ENCODE peak calls at places on chromosomes 13 and 19, in six cellular contexts. A is activated naive CD4-positive, alpha-beta T cell; Y is esophagus squamous epithelium; N is glutamatergic neuron; I is spleen; D is NCI-H187 treated with DMSO at 0.1 percent for 48 hours. C is an unnamed sample.

GRCh38 chr19:20969498-20969897 is 46.4 kb downstream of the ZNF85 start:
- DNase-seq in A (no peak), Y (no peak), N (no peak), I (no peak), D (no peak), C (no peak)

GRCh38 chr13:75790198-75790970 is 154.3 kb downstream of the LMO7 start:
- DNase-seq in A (no peak), Y (no peak), N (no peak), I (no peak), D (no peak), C (no peak)

GRCh38 chr19:4578552-4579248 is 19.2 kb upstream of the SEMA6B start:
- DNase-seq in A (no peak), Y (no peak), N (no peak), I (no peak), D (no peak), C (no peak)

GRCh38 chr13:110799246-110800236 is 86.0 kb downstream of the ING1 start:
- DNase-seq in A (no peak), Y (no peak), N (no peak), I (peak), D (no peak), C (no peak)

GRCh38 chr13:98937911-98938381 is 39.9 kb downstream of the DOCK9 start:
- DNase-seq in A (no peak), Y (no peak), N (no peak), I (peak), D (no peak), C (peak)

GRCh38 chr13:97460004-97460756 is 26.2 kb downstream of the RAP2A start:
- DNase-seq in A (no peak), Y (no peak), N (no peak), I (no peak), D (no peak), C (no peak)

GRCh38 chr19:40528533-40529092 is 48.1 kb upstream of the SHKBP1 start:
- DNase-seq in A (no peak), Y (no peak), N (no peak), I (no peak), D (no peak), C (no peak)

GRCh38 chr19:41551711-41552110 is 24.3 kb upstream of the CEACAM21 start:
- DNase-seq in A (no peak), Y (no peak), N (no peak), I (no peak), D (no peak), C (no peak)

GRCh38 chr13:79772811-79773210 is 291.9 kb downstream of the NDFIP2 start:
- DNase-seq in A (no peak), Y (no peak), N (no peak), I (no peak), D (no peak), C (no peak)

GRCh38 chr13:31638577-31638976 is 100.7 kb upstream of the RXFP2 start:
- DNase-seq in A (no peak), Y (no peak), N (no peak), I (no peak), D (no peak), C (no peak)

GRCh38 chr19:18153555-18154134 is 682 bp downstream of the PIK3R2 start:
- DNase-seq in A (no peak), Y (no peak), N (no peak), I (peak), D (no peak), C (no peak)

GRCh38 chr13:95896302-95896701 is 156.9 kb downstream of the UGGT2 start:
- DNase-seq in A (no peak), Y (no peak), N (no peak), I (no peak), D (no peak), C (no peak)

GRCh38 chr19:2574478-2574931 is 98.6 kb downstream of the GADD45B start:
- DNase-seq in A (no peak), Y (no peak), N (no peak), I (no peak), D (no peak), C (no peak)

GRCh38 chr19:33063356-33064116 is 1.2 kb downstream of the RHPN2 start:
- DNase-seq in A (no peak), Y (no peak), N (no peak), I (no peak), D (no peak), C (peak)

GRCh38 chr19:39133431-39134270 is 8.1 kb downstream of the PAK4 start:
- DNase-seq in A (no peak), Y (no peak), N (peak), I (no peak), D (no peak), C (peak)

GRCh38 chr19:30073152-30074000 is 131.3 kb downstream of the URI1 start:
- DNase-seq in A (no peak), Y (no peak), N (peak), I (peak), D (no peak), C (no peak)